ENCODE peak calls at places on chromosomes 16 and 17, in nine cellular contexts. W is stimulated activated CD8-positive, alpha-beta memory T cell treated with anti-CD3 and anti-CD28 coated beads, Interleukin-4, amount 100 ng/mL, for 4 hours; X is colonic mucosa; M is NCI-H1092; C is skeletal muscle cell; Z is retina; R is ascending aorta; I is NCI-H1694 treated with DMSO at 0.1 percent for 48 hours; K is mucosa of descending colon. G is an unnamed sample.

GRCh38 chr16:17448640-17449638 is 21.8 kb downstream of the XYLT1 start:
- DNase-seq in M (no peak), C (no peak), W (no peak), I (no peak), Z (no peak), K (peak; percentile 34), R (no peak), X (no peak), G (no peak)

GRCh38 chr17:28406478-28406824 is 439 bp upstream of the SLC46A1 start:
- DNase-seq in Z (no peak), C (no peak), W (no peak), R (no peak), M (no peak), X (no peak), I (peak; percentile 38), K (no peak), G (no peak)

GRCh38 chr16:15701975-15702970 is 52.2 kb downstream of the NDE1 start:
- DNase-seq in I (no peak), C (peak; percentile 24), K (no peak), W (no peak), M (no peak), R (no peak), Z (no peak), X (no peak), G (no peak)

GRCh38 chr17:7241783-7242716 is at the start of gene GABARAP:
- DNase-seq in R (peak; percentile 97), X (peak; percentile 96), Z (peak; percentile 99), M (peak; percentile 77), I (peak; percentile 80), K (peak; percentile 97), C (peak; percentile 76), W (peak; percentile 91), G (no peak)

GRCh38 chr16:56861092-56861610 is 3.9 kb upstream of the SLC12A3 start:
- DNase-seq in I (no peak), M (no peak), X (no peak), R (no peak), W (no peak), C (no peak), Z (no peak), K (no peak), G (no peak)

GRCh38 chr16:19167710-19168172 is 299 bp upstream of the SYT17 start:
- DNase-seq in R (peak; percentile 75), I (peak; percentile 48), Z (peak; percentile 87), M (peak; percentile 86), C (no peak), W (no peak), K (peak; percentile 89), X (peak; percentile 79), G (no peak)

GRCh38 chr17:41695134-41695661 is 6.5 kb downstream of the EIF1 start:
- DNase-seq in Z (no peak), R (no peak), K (no peak), C (no peak), M (no peak), W (no peak), I (no peak), X (no peak), G (no peak)

GRCh38 chr17:39666231-39666600 is 1.1 kb downstream of the TCAP start:
- DNase-seq in I (no peak), M (no peak), K (no peak), R (no peak), X (no peak), W (no peak), C (no peak), Z (no peak), G (no peak)

GRCh38 chr16:87297918-87298631 is 19.1 kb downstream of the C16orf95 start:
- DNase-seq in W (no peak), M (peak; percentile 20), K (no peak), X (no peak), I (no peak), Z (peak; percentile 66), C (no peak), R (no peak), G (no peak)

GRCh38 chr17:1112875-1113274 is 66.9 kb downstream of the ABR start:
- DNase-seq in Z (no peak), X (no peak), R (no peak), K (no peak), W (no peak), M (no peak), I (no peak), C (no peak), G (no peak)

GRCh38 chr16:69703638-69704037 is 22.7 kb downstream of the NQO1 start:
- DNase-seq in Z (no peak), W (no peak), R (no peak), I (no peak), K (no peak), C (no peak), X (no peak), M (no peak), G (no peak)

GRCh38 chr16:1326380-1326779 is 7.1 kb upstream of the BAIAP3 start:
- DNase-seq in I (no peak), R (no peak), Z (no peak), C (no peak), M (no peak), X (no peak), W (no peak), K (no peak), G (no peak)

GRCh38 chr16:19384656-19385055 is 33.0 kb upstream of the TMC5 start:
- DNase-seq in R (no peak), X (peak; percentile 67), I (no peak), K (peak; percentile 76), M (no peak), W (no peak), Z (no peak), C (no peak), G (no peak)

GRCh38 chr16:3681206-3681605 is 26.7 kb downstream of the DNASE1 start:
- DNase-seq in M (no peak), I (no peak), X (no peak), W (no peak), R (no peak), K (no peak), Z (no peak), C (no peak), G (no peak)

GRCh38 chr17:21303441-21304065 is 19.0 kb downstream of the MAP2K3 start:
- DNase-seq in X (no peak), I (no peak), Z (no peak), C (no peak), W (no peak), K (peak; percentile 7), R (no peak), M (no peak), G (no peak)

GRCh38 chr16:17457997-17458396 is 12.8 kb downstream of the XYLT1 start:
- DNase-seq in X (no peak), C (no peak), Z (no peak), R (no peak), I (no peak), W (no peak), M (no peak), K (no peak), G (no peak)

GRCh38 chr16:11439216-11439615 is 94.0 kb downstream of the RMI2 start:
- DNase-seq in Z (no peak), W (no peak), K (no peak), X (no peak), M (no peak), I (peak; percentile 78), C (no peak), R (no peak), G (no peak)

GRCh38 chr16:11224096-11224893 is 31.7 kb downstream of the SOCS1 start:
- DNase-seq in W (peak; percentile 7), R (peak; percentile 89), M (no peak), X (peak; percentile 51), C (no peak), K (peak; percentile 62), I (no peak), Z (no peak), G (no peak)

GRCh38 chr17:410674-411401 is 58.2 kb upstream of the RPH3AL start:
- DNase-seq in I (no peak), X (no peak), R (no peak), K (peak; percentile 51), W (no peak), C (no peak), Z (no peak), M (no peak), G (no peak)

GRCh38 chr16:80260906-80261311 is 279.9 kb upstream of the DYNLRB2 start:
- DNase-seq in Z (peak; percentile 43), I (no peak), C (no peak), M (no peak), X (peak; percentile 66), K (peak; percentile 66), R (no peak), W (no peak), G (no peak)

GRCh38 chr16:4203748-4204147 is 38.1 kb downstream of the SRL start:
- DNase-seq in C (no peak), M (no peak), Z (no peak), W (no peak), K (no peak), I (no peak), R (no peak), X (peak; percentile 38), G (no peak)

GRCh38 chr17:54933921-54934320 is 33.3 kb downstream of the TOM1L1 start:
- DNase-seq in X (no peak), C (no peak), I (no peak), Z (no peak), K (no peak), W (no peak), R (no peak), M (no peak), G (no peak)

GRCh38 chr17:2924211-2924610 is 128.0 kb downstream of the RAP1GAP2 start:
- DNase-seq in Z (peak; percentile 62), W (no peak), X (no peak), R (no peak), M (no peak), K (no peak), I (no peak), C (no peak), G (no peak)

GRCh38 chr16:27367463-27368357 is 34.3 kb upstream of the IL21R start:
- DNase-seq in K (peak; percentile 87), M (peak; percentile 17), W (peak; percentile 79), Z (peak; percentile 35), X (peak; percentile 89), R (peak; percentile 87), I (peak; percentile 38), C (no peak), G (no peak)

GRCh38 chr16:3819741-3820724 is 60.5 kb downstream of the CREBBP start:
- DNase-seq in K (no peak), W (no peak), I (peak; percentile 66), C (peak; percentile 89), M (peak; percentile 94), R (no peak), Z (no peak), X (peak; percentile 52), G (no peak)

GRCh38 chr16:48272837-48273421 is 25.6 kb upstream of the ABCC11 start:
- DNase-seq in M (no peak), I (no peak), C (no peak), W (no peak), X (no peak), Z (no peak), R (no peak), K (no peak), G (no peak)

GRCh38 chr16:86018487-86018886 is 119.5 kb downstream of the IRF8 start:
- DNase-seq in W (no peak), C (no peak), K (peak; percentile 52), X (peak; percentile 43), I (no peak), M (no peak), R (peak; percentile 73), Z (peak; percentile 47), G (no peak)

GRCh38 chr16:66605177-66605999 is 884 bp downstream of the CMTM3 start:
- DNase-seq in M (no peak), I (no peak), R (peak; percentile 82), C (no peak), K (peak; percentile 65), W (no peak), Z (no peak), X (peak; percentile 45), G (no peak)

GRCh38 chr17:34420900-34421299 is 57.9 kb upstream of the CCL1 start:
- DNase-seq in M (no peak), W (no peak), Z (no peak), X (no peak), C (no peak), I (no peak), R (no peak), K (no peak), G (no peak)

GRCh38 chr17:1047886-1048470 is 51.0 kb downstream of the TIMM22 start:
- DNase-seq in R (no peak), M (no peak), K (no peak), W (no peak), C (no peak), Z (no peak), X (no peak), I (no peak), G (no peak)

GRCh38 chr16:20074089-20074956 is 633 bp upstream of the GPR139 start:
- DNase-seq in Z (peak; percentile 82), M (no peak), R (no peak), X (no peak), K (no peak), C (no peak), I (no peak), W (no peak), G (no peak)

G was measured in cortex of kidney.